ENCODE peak calls at places on chromosome X, in four cellular contexts. U, W, Z and Y are unnamed samples.

GRCh38 chrX:87924619-87925018 is 407.0 kb downstream of the KLHL4 start:
- DNase-seq in Z (no peak), W (no peak), U (no peak), Y (no peak)

GRCh38 chrX:78769356-78769755 is 21.8 kb downstream of the LPAR4 start:
- DNase-seq in Z (no peak), U (no peak), W (no peak), Y (no peak)

GRCh38 chrX:126300401-126300800 is 134.3 kb upstream of the DCAF12L2 start:
- DNase-seq in U (no peak), W (no peak), Z (no peak), Y (no peak)

GRCh38 chrX:13511557-13512330 is 57.7 kb upstream of the EGFL6 start:
- DNase-seq in W (no peak), Z (no peak), U (no peak), Y (no peak)

GRCh38 chrX:105725228-105725627 is 97.1 kb upstream of the NRK start:
- DNase-seq in W (no peak), Z (no peak), U (no peak), Y (no peak)

GRCh38 chrX:37757082-37757481 is 22.8 kb upstream of the CYBB start:
- DNase-seq in W (no peak), Z (no peak), U (no peak), Y (no peak)

GRCh38 chrX:139559383-139560042 is 29.0 kb downstream of the F9 start:
- DNase-seq in W (peak), Z (peak), U (peak), Y (peak)

GRCh38 chrX:107676559-107677378 is 48.5 kb downstream of the PRPS1 start:
- DNase-seq in W (peak), U (peak), Z (no peak), Y (peak)

GRCh38 chrX:42242044-42242443 is 318.7 kb upstream of the CASK start:
- DNase-seq in W (no peak), Z (no peak), U (no peak), Y (peak)

GRCh38 chrX:14963447-14964236 is 90.4 kb downstream of the MOSPD2 start:
- DNase-seq in U (peak), W (no peak), Z (no peak), Y (peak)

GRCh38 chrX:78455901-78456300 is 128.5 kb upstream of the CYSLTR1 start:
- DNase-seq in U (no peak), W (no peak), Z (no peak), Y (peak)

GRCh38 chrX:130171446-130172126 is at the start of gene RAB33A:
- DNase-seq in U (no peak), Z (peak), W (peak), Y (peak)

GRCh38 chrX:131830400-131831184 is 192.5 kb upstream of the STK26 start:
- DNase-seq in W (peak), U (peak), Z (no peak), Y (peak)

GRCh38 chrX:113400193-113400704 is 559.6 kb upstream of the AMOT start:
- DNase-seq in W (no peak), Z (no peak), U (no peak), Y (peak)

GRCh38 chrX:8084023-8084422 is 87.0 kb downstream of the VCX2 start:
- DNase-seq in U (peak), W (peak), Z (no peak), Y (no peak)

GRCh38 chrX:69152398-69152797 is 12.9 kb downstream of the PJA1 start:
- DNase-seq in W (peak), U (no peak), Z (no peak), Y (peak)

GRCh38 chrX:9127991-9128390 is 94.1 kb upstream of the FAM9B start:
- DNase-seq in Z (no peak), W (no peak), U (no peak), Y (no peak)

GRCh38 chrX:128634754-128635153 is 582.6 kb upstream of the ACTRT1 start:
- DNase-seq in U (no peak), Z (no peak), W (no peak), Y (no peak)

GRCh38 chrX:148601034-148601433 is 100.6 kb downstream of the AFF2 start:
- DNase-seq in U (no peak), Z (no peak), W (no peak), Y (peak)

GRCh38 chrX:40108084-40108958 is 10.6 kb upstream of the BCOR start:
- DNase-seq in W (no peak), U (no peak), Z (no peak), Y (peak)

GRCh38 chrX:40107291-40108083 is 9.7 kb upstream of the BCOR start:
- DNase-seq in U (no peak), W (peak), Z (no peak), Y (peak)

GRCh38 chrX:40105791-40106676 is 8.3 kb upstream of the BCOR start:
- DNase-seq in U (no peak), Z (peak), W (peak), Y (peak)

GRCh38 chrX:40105016-40105790 is 7.4 kb upstream of the BCOR start:
- DNase-seq in Z (peak), W (peak), U (no peak), Y (peak)

DNA sequence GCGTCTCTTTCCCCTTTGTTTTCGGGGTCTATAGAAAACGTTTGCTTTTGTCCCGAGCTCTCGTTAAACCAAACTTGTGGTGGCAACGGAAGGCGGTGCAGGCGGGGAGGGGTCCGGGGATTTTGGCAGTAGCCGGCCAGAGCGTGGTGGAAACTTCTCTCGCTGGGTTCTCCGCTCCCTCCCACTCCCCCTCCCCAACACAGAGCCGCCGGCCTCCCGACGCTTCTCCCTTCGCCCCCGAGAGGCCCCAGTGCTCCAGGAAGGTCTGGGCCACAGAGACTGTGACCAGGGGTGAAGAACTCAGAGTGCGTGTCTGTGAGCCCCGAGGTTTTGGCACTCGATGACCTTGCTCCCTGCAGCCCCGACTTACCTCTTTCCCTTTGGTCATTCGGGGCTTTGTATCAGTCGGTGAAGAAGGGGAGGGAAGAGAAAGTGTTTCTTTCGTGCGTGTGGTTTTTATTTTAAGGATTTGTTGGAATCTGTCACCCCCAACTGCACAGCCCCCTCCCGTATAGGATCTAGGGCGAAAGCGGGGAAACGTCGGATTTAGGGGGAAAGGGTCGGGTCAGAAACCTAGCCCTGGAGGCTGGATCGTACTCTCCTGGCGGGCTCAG is 9.0 kb upstream of the BCOR start:
- DNase-seq in U (no peak), Z (no peak), W (peak), Y (peak)
- H3K9ac ChIP-seq in U (peak), Z (peak), W (peak), Y (peak)

GRCh38 chrX:47574609-47575325 is 7.5 kb upstream of the TIMP1 start:
- DNase-seq in U (no peak), W (no peak), Z (no peak), Y (no peak)
- H3K9ac ChIP-seq in U (no peak), W (no peak), Z (no peak), Y (no peak)

GRCh38 chrX:40167240-40168182 is 69.8 kb upstream of the BCOR start:
- DNase-seq in Z (no peak), W (no peak), U (no peak), Y (peak)
- H3K9ac ChIP-seq in Z (no peak), W (no peak), U (no peak), Y (peak)

DNA sequence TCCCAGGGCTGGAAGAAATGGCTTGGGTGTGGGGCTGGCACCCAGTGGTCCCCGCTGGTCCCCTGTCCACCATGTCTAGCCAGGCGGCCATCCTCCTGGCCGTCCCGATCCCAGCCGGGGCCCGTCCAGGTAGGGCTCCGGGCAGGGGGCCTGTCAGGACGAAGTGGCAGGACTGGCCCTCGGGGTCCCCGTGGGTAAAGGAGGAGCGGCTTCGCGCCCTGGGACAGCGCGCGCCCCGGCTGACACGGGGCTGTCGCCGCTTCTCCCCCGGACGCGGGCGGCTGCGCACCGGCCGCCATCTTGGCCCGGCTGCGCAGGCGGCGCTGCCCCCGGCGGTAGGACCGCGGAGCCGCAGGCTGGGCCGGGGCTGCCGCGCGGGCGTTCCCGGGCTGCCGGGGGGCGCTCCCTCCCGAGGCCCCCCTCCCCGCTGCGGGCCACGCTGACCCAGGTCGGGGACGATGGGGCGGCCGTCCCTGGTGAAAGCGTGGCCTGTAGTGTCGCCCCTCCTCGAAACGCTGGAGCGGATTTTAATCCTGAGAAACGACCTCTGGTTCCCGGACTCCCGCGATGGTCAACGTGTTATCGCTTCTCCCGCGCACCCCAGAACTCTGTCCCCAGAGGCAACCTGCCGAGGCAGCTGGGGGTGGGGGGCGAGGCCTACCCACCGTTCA is 60.4 kb upstream of the BCOR start:
- DNase-seq in Z (peak), W (no peak), U (peak), Y (peak)
- H3K9ac ChIP-seq in Z (peak), W (no peak), U (peak), Y (peak)

DNA sequence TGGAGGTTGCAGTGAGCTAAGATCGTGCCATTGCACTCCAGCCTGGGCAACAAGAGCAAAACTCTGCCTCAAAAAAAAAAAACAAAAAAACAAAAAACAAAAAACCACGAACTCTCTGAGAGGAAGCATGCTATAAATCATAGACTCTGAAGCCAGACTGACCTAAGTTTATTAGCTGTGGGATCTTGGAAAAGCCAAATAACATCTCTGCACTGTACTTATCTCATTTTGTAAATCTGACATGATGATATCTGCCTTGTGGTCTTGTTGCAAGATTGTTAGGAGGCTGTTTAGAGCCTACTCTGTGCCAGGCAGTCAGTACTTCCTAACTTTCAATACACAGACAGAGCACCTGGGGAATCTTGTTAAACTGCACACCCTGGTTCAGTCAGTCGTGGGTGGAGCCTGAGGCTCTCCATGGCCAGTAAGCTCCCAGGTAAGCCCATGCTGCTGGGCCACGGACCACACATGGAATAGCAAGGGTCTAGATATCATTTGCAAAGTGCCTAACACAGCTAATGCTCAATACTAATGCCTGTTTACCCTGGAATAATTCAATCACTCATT is 107.6 kb upstream of the SMIM10 start:
- DNase-seq in W (no peak), U (no peak), Z (no peak), Y (no peak)
- H3K9ac ChIP-seq in W (no peak), U (no peak), Z (no peak), Y (no peak)

DNA sequence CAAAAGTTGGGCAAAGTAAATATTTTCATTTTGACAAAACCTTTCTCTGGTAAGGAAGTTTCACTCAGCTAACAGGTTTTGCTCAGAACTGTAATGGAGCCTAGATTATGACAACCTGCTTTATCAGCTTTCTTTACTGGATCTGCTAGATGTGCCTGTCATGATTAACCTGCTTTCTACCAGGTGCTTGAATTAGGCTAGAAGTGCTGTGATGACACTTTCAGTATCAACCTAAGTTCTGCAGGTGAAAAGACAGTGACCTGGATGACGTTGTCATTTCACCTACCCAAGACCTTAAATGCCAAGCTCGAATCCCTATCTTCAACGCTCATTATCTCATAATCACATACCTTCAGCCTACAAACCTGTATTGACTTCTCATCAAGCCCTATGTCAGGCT is 1.5 kb upstream of the FAAH2 start:
- DNase-seq in U (no peak), W (no peak), Z (no peak), Y (no peak)
- H3K9ac ChIP-seq in U (no peak), W (no peak), Z (no peak), Y (no peak)

GRCh38 chrX:72268601-72269365 is 8.3 kb downstream of the RPS4X start:
- DNase-seq in W (no peak), Z (no peak), U (peak), Y (peak)

GRCh38 chrX:72271812-72272211 is 5.2 kb downstream of the RPS4X start:
- DNase-seq in Z (no peak), U (no peak), W (no peak), Y (no peak)

GRCh38 chrX:72271091-72271490 is 6.0 kb downstream of the RPS4X start:
- DNase-seq in U (no peak), W (no peak), Z (no peak), Y (peak)

GRCh38 chrX:72270316-72270866 is 6.7 kb downstream of the RPS4X start:
- DNase-seq in W (no peak), Z (no peak), U (no peak), Y (no peak)

GRCh38 chrX:72269671-72270251 is 7.3 kb downstream of the RPS4X start:
- DNase-seq in U (peak), Z (no peak), W (no peak), Y (peak)
- H3K9ac ChIP-seq in U (no peak), Z (no peak), W (peak), Y (peak)